ENCODE peak calls at places on chromosomes 11 and 22, in nine cellular contexts. One of them, this sample, is unnamed.

GRCh38 chr11:35178862-35179261 is 39.9 kb downstream of the CD44 start:
- DNase-seq in lower leg skin: peak; percentile 59
- DNase-seq in GM12865: no peak
- DNase-seq in uterus: no peak
- DNase-seq in fibroblast of lung: no peak
- DNase-seq in tibial nerve: no peak
- DNase-seq in stomach: no peak
- DNase-seq in kidney epithelial cell: no peak
- DNase-seq in DND-41: no peak
- DNase-seq in this sample: no peak

GRCh38 chr11:8321876-8322275 is 58.2 kb upstream of the LMO1 start:
- DNase-seq in lower leg skin: no peak
- DNase-seq in GM12865: no peak
- DNase-seq in uterus: no peak
- DNase-seq in fibroblast of lung: no peak
- DNase-seq in tibial nerve: no peak
- DNase-seq in stomach: no peak
- DNase-seq in kidney epithelial cell: no peak
- DNase-seq in DND-41: no peak
- DNase-seq in this sample: no peak

GRCh38 chr11:2426221-2426620 is 18.1 kb downstream of the TRPM5 start:
- DNase-seq in lower leg skin: no peak
- DNase-seq in GM12865: no peak
- DNase-seq in uterus: no peak
- DNase-seq in fibroblast of lung: no peak
- DNase-seq in tibial nerve: no peak
- DNase-seq in stomach: no peak
- DNase-seq in kidney epithelial cell: no peak
- DNase-seq in DND-41: no peak
- DNase-seq in this sample: no peak

GRCh38 chr22:25141994-25142620 is 57.6 kb upstream of the CRYBB3 start:
- DNase-seq in lower leg skin: no peak
- DNase-seq in GM12865: no peak
- DNase-seq in uterus: no peak
- DNase-seq in fibroblast of lung: no peak
- DNase-seq in tibial nerve: no peak
- DNase-seq in stomach: no peak
- DNase-seq in kidney epithelial cell: no peak
- DNase-seq in DND-41: no peak
- DNase-seq in this sample: no peak

GRCh38 chr11:72274435-72274834 is 30.5 kb upstream of the PHOX2A start:
- DNase-seq in lower leg skin: no peak
- DNase-seq in GM12865: no peak
- DNase-seq in uterus: no peak
- DNase-seq in fibroblast of lung: peak; percentile 71
- DNase-seq in tibial nerve: no peak
- DNase-seq in stomach: no peak
- DNase-seq in kidney epithelial cell: no peak
- DNase-seq in DND-41: no peak
- DNase-seq in this sample: no peak

GRCh38 chr11:105489431-105489830 is 120.4 kb upstream of the GRIA4 start:
- DNase-seq in lower leg skin: no peak
- DNase-seq in GM12865: no peak
- DNase-seq in uterus: no peak
- DNase-seq in fibroblast of lung: peak; percentile 50
- DNase-seq in tibial nerve: no peak
- DNase-seq in stomach: no peak
- DNase-seq in kidney epithelial cell: no peak
- DNase-seq in DND-41: no peak
- DNase-seq in this sample: no peak

GRCh38 chr11:77071077-77071476 is 4.3 kb downstream of the CAPN5 start:
- DNase-seq in lower leg skin: no peak
- DNase-seq in GM12865: no peak
- DNase-seq in uterus: peak; percentile 11
- DNase-seq in fibroblast of lung: no peak
- DNase-seq in tibial nerve: no peak
- DNase-seq in stomach: no peak
- DNase-seq in kidney epithelial cell: no peak
- DNase-seq in DND-41: no peak
- DNase-seq in this sample: no peak

GRCh38 chr11:129408865-129409444 is 33.3 kb downstream of the BARX2 start:
- DNase-seq in lower leg skin: no peak
- DNase-seq in GM12865: no peak
- DNase-seq in uterus: no peak
- DNase-seq in fibroblast of lung: no peak
- DNase-seq in tibial nerve: no peak
- DNase-seq in stomach: no peak
- DNase-seq in kidney epithelial cell: no peak
- DNase-seq in DND-41: no peak
- DNase-seq in this sample: no peak

GRCh38 chr11:118953265-118953664 is 2.8 kb upstream of the UPK2 start:
- DNase-seq in lower leg skin: no peak
- DNase-seq in GM12865: peak; percentile 68
- DNase-seq in uterus: no peak
- DNase-seq in fibroblast of lung: peak; percentile 23
- DNase-seq in tibial nerve: no peak
- DNase-seq in stomach: no peak
- DNase-seq in kidney epithelial cell: no peak
- DNase-seq in DND-41: peak; percentile 21
- DNase-seq in this sample: no peak

GRCh38 chr11:27487706-27488105 is 15.1 kb upstream of the LGR4 start:
- DNase-seq in lower leg skin: no peak
- DNase-seq in GM12865: no peak
- DNase-seq in uterus: no peak
- DNase-seq in fibroblast of lung: no peak
- DNase-seq in tibial nerve: no peak
- DNase-seq in stomach: no peak
- DNase-seq in kidney epithelial cell: no peak
- DNase-seq in DND-41: no peak
- DNase-seq in this sample: no peak

GRCh38 chr11:3049430-3050243 is 7.6 kb downstream of the CARS1 start:
- DNase-seq in lower leg skin: peak; percentile 78
- DNase-seq in GM12865: peak; percentile 94
- DNase-seq in uterus: peak; percentile 75
- DNase-seq in fibroblast of lung: peak; percentile 95
- DNase-seq in tibial nerve: peak; percentile 61
- DNase-seq in stomach: peak; percentile 76
- DNase-seq in kidney epithelial cell: peak; percentile 86
- DNase-seq in DND-41: peak; percentile 30
- DNase-seq in this sample: peak; percentile 87

GRCh38 chr11:67267188-67268035 is 1.1 kb downstream of the GRK2 start:
- DNase-seq in lower leg skin: no peak
- DNase-seq in GM12865: peak; percentile 66
- DNase-seq in uterus: peak; percentile 22
- DNase-seq in fibroblast of lung: no peak
- DNase-seq in tibial nerve: no peak
- DNase-seq in stomach: peak; percentile 76
- DNase-seq in kidney epithelial cell: no peak
- DNase-seq in DND-41: peak; percentile 55
- DNase-seq in this sample: no peak

GRCh38 chr22:45166935-45167334 is 3.2 kb downstream of the NUP50 start:
- DNase-seq in lower leg skin: no peak
- DNase-seq in GM12865: no peak
- DNase-seq in uterus: no peak
- DNase-seq in fibroblast of lung: no peak
- DNase-seq in tibial nerve: no peak
- DNase-seq in stomach: no peak
- DNase-seq in kidney epithelial cell: no peak
- DNase-seq in DND-41: no peak
- DNase-seq in this sample: no peak

GRCh38 chr22:45172872-45173585 is 9.3 kb downstream of the NUP50 start:
- DNase-seq in lower leg skin: no peak
- DNase-seq in GM12865: no peak
- DNase-seq in uterus: no peak
- DNase-seq in fibroblast of lung: no peak
- DNase-seq in tibial nerve: no peak
- DNase-seq in stomach: no peak
- DNase-seq in kidney epithelial cell: no peak
- DNase-seq in DND-41: no peak
- DNase-seq in this sample: no peak

GRCh38 chr22:45171830-45172229 is 8.1 kb downstream of the NUP50 start:
- DNase-seq in lower leg skin: no peak
- DNase-seq in GM12865: no peak
- DNase-seq in uterus: no peak
- DNase-seq in fibroblast of lung: no peak
- DNase-seq in tibial nerve: no peak
- DNase-seq in stomach: no peak
- DNase-seq in kidney epithelial cell: no peak
- DNase-seq in DND-41: no peak
- DNase-seq in this sample: no peak

GRCh38 chr22:45164217-45165123 is 745 bp downstream of the NUP50 start:
- DNase-seq in lower leg skin: no peak
- DNase-seq in GM12865: peak; percentile 31
- DNase-seq in uterus: peak; percentile 36
- DNase-seq in fibroblast of lung: peak; percentile 23
- DNase-seq in tibial nerve: no peak
- DNase-seq in stomach: peak; percentile 34
- DNase-seq in kidney epithelial cell: no peak
- DNase-seq in DND-41: peak; percentile 56
- DNase-seq in this sample: no peak

GRCh38 chr22:45170001-45170466 is 6.3 kb downstream of the NUP50 start:
- DNase-seq in lower leg skin: no peak
- DNase-seq in GM12865: no peak
- DNase-seq in uterus: no peak
- DNase-seq in fibroblast of lung: no peak
- DNase-seq in tibial nerve: no peak
- DNase-seq in stomach: no peak
- DNase-seq in kidney epithelial cell: no peak
- DNase-seq in DND-41: no peak
- DNase-seq in this sample: no peak
- H3K4me3 ChIP-seq in lower leg skin: no peak overlapping the region
- H3K4me3 ChIP-seq in GM12865: no peak overlapping the region
- H3K4me3 ChIP-seq in uterus: no peak overlapping the region
- H3K4me3 ChIP-seq in fibroblast of lung: no peak overlapping the region
- H3K4me3 ChIP-seq in tibial nerve: no peak overlapping the region
- H3K4me3 ChIP-seq in stomach: no peak overlapping the region
- H3K4me3 ChIP-seq in kidney epithelial cell: no peak overlapping the region
- H3K4me3 ChIP-seq in DND-41: no peak overlapping the region
- H3K4me3 ChIP-seq in this sample: no peak overlapping the region

GRCh38 chr11:45089845-45090499 is 56.5 kb upstream of the PRDM11 start:
- DNase-seq in lower leg skin: no peak
- DNase-seq in GM12865: no peak
- DNase-seq in uterus: no peak
- DNase-seq in fibroblast of lung: peak; percentile 72
- DNase-seq in tibial nerve: no peak
- DNase-seq in stomach: no peak
- DNase-seq in kidney epithelial cell: no peak
- DNase-seq in DND-41: peak; percentile 26
- DNase-seq in this sample: no peak
- TF ChIP-seq CTCF in lower leg skin: no peak
- TF ChIP-seq CTCF in GM12865: no peak
- TF ChIP-seq CTCF in uterus: no peak
- TF ChIP-seq CTCF in fibroblast of lung: peak; percentile 53
- TF ChIP-seq CTCF in tibial nerve: no peak
- TF ChIP-seq CTCF in stomach: no peak
- TF ChIP-seq CTCF in kidney epithelial cell: peak; percentile 27
- TF ChIP-seq CTCF in DND-41: peak; percentile 37
- TF ChIP-seq CTCF in this sample: peak; percentile 39

DNA sequence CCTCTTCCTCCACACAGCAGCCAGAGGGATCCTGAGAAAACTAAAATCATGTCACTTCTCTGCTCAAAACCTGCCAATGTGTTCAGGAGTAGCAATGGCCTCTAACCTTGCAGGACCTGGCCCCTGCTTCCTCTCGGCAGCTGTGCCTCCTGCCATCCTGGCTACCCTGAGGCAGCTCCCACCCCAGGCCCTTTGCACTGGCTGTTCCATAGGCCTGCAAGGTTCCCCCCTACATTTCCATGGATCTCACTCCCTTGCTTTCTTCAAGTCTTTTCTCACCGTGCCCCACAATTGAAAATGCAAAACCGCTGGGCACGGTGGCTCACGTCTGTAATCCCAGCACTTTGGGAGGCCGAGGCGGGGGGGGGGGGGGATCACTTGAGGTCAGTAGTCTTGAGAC is 2.1 kb upstream of the STIP1 start:
- DNase-seq in lower leg skin: no peak
- DNase-seq in GM12865: no peak
- DNase-seq in uterus: no peak
- DNase-seq in fibroblast of lung: no peak
- DNase-seq in tibial nerve: no peak
- DNase-seq in stomach: no peak
- DNase-seq in kidney epithelial cell: no peak
- DNase-seq in DND-41: no peak
- DNase-seq in this sample: no peak
- H3K4me3 ChIP-seq in lower leg skin: no peak overlapping the region
- H3K4me3 ChIP-seq in GM12865: peak overlapping the region; percentile 71
- H3K4me3 ChIP-seq in uterus: no peak overlapping the region
- H3K4me3 ChIP-seq in fibroblast of lung: no peak overlapping the region
- H3K4me3 ChIP-seq in tibial nerve: no peak overlapping the region
- H3K4me3 ChIP-seq in stomach: no peak overlapping the region
- H3K4me3 ChIP-seq in kidney epithelial cell: no peak overlapping the region
- H3K4me3 ChIP-seq in DND-41: peak overlapping the region; percentile 86
- H3K4me3 ChIP-seq in this sample: peak overlapping the region; percentile 75

GRCh38 chr11:70928854-70929598 is 323.4 kb downstream of the SHANK2 start:
- DNase-seq in lower leg skin: no peak
- DNase-seq in GM12865: no peak
- DNase-seq in uterus: no peak
- DNase-seq in fibroblast of lung: no peak
- DNase-seq in tibial nerve: no peak
- DNase-seq in stomach: no peak
- DNase-seq in kidney epithelial cell: no peak
- DNase-seq in DND-41: no peak
- DNase-seq in this sample: no peak
- TF ChIP-seq CTCF in lower leg skin: no peak
- TF ChIP-seq CTCF in GM12865: no peak
- TF ChIP-seq CTCF in uterus: no peak
- TF ChIP-seq CTCF in fibroblast of lung: no peak
- TF ChIP-seq CTCF in tibial nerve: no peak
- TF ChIP-seq CTCF in stomach: no peak
- TF ChIP-seq CTCF in kidney epithelial cell: no peak
- TF ChIP-seq CTCF in DND-41: no peak
- TF ChIP-seq CTCF in this sample: no peak

DNA sequence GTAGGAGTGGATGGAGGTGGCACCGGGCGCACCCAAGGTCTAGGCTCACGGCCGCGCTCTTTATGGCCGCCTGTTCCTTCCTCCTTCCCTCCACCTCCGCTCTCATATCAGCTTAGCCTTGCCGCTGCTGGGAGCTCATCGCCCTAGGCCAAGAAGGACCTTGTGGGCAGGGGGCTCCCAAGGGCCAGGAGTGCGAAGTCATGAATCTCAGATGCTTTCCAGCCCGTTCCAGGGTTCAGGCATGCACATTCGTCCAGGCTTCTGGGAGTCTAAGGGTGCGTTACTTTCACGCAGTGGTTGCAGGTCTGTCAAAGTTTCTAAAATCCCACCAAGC is 4.1 kb upstream of the GALR3 start:
- DNase-seq in lower leg skin: no peak
- DNase-seq in GM12865: no peak
- DNase-seq in uterus: no peak
- DNase-seq in fibroblast of lung: no peak
- DNase-seq in tibial nerve: no peak
- DNase-seq in stomach: no peak
- DNase-seq in kidney epithelial cell: no peak
- DNase-seq in DND-41: no peak
- DNase-seq in this sample: no peak
- H3K4me3 ChIP-seq in lower leg skin: no peak overlapping the region
- H3K4me3 ChIP-seq in GM12865: peak overlapping the region; percentile 23
- H3K4me3 ChIP-seq in uterus: peak overlapping the region; percentile 15
- H3K4me3 ChIP-seq in fibroblast of lung: peak overlapping the region; percentile 4
- H3K4me3 ChIP-seq in tibial nerve: peak overlapping the region; percentile 47
- H3K4me3 ChIP-seq in stomach: peak overlapping the region; percentile 54
- H3K4me3 ChIP-seq in kidney epithelial cell: no peak overlapping the region
- H3K4me3 ChIP-seq in DND-41: no peak overlapping the region
- H3K4me3 ChIP-seq in this sample: peak overlapping the region; percentile 19

This sample was measured in HFF-Myc.